ENCODE peak calls at places on chromosomes 12 and 14, in five cellular contexts. F is hepatocyte; K is PC-3; P is K562; J is CD8-positive, alpha-beta T cell. H is an unnamed sample. For H3K27me3, the result is how much of the 10 kb centered on the place peaks cover.

GRCh38 chr12:47773062-47773857 is at the start of gene SLC48A1:
- DNase-seq in J (peak), P (peak), F (peak), K (peak), H (no peak)

GRCh38 chr12:57173089-57173488 is 25.7 kb upstream of the LRP1-AS start:
- DNase-seq in P (peak), J (no peak), K (peak), F (peak), H (no peak)

GRCh38 chr12:49451468-49452259 is 84.4 kb downstream of the SPATS2 start:
- DNase-seq in P (no peak), F (no peak), J (no peak), K (no peak), H (no peak)

GRCh38 chr12:66514581-66514980 is 164.3 kb downstream of the GRIP1 start:
- DNase-seq in P (no peak), K (peak), J (no peak), F (no peak), H (peak)

GRCh38 chr14:75933712-75934296 is 48.0 kb downstream of the TGFB3 start:
- DNase-seq in K (no peak), J (no peak), P (no peak), F (no peak), H (no peak)

GRCh38 chr14:62914873-62915272 is 130.4 kb downstream of the KCNH5 start:
- DNase-seq in K (no peak), P (no peak), F (no peak), J (no peak), H (no peak)

GRCh38 chr14:91108941-91109611 is 4.8 kb upstream of the DGLUCY start:
- DNase-seq in J (peak), P (no peak), F (no peak), K (peak), H (no peak)

GRCh38 chr14:27672047-27672446 is 1074.2 kb upstream of the NOVA1 start:
- DNase-seq in K (peak), J (no peak), P (no peak), F (no peak), H (no peak)

GRCh38 chr12:96489392-96490056 is at the start of gene CFAP54:
- DNase-seq in F (peak), P (peak), K (peak), J (peak), H (peak)

GRCh38 chr12:114904254-114905003 is 220.5 kb upstream of the TBX3 start:
- DNase-seq in F (no peak), K (peak), J (no peak), P (no peak), H (no peak)

GRCh38 chr12:48002179-48002601 is 2.1 kb downstream of the COL2A1 start:
- DNase-seq in F (no peak), P (no peak), J (no peak), K (no peak), H (no peak)

GRCh38 chr14:91377700-91378652 is 39.6 kb downstream of the CCDC88C start:
- DNase-seq in J (peak), F (no peak), K (peak), P (no peak), H (no peak)

GRCh38 chr14:30443368-30444007 is 115.5 kb upstream of the G2E3 start:
- DNase-seq in P (no peak), J (no peak), K (peak), F (peak), H (peak)

GRCh38 chr14:89845346-89845745 is 109.2 kb downstream of the EFCAB11 start:
- DNase-seq in F (peak), P (no peak), J (no peak), K (peak), H (peak)

GRCh38 chr14:95301527-95302187 is 18.1 kb downstream of the CLMN start:
- DNase-seq in K (no peak), P (no peak), F (no peak), J (no peak), H (no peak)

GRCh38 chr14:72801841-72802587 is 91.9 kb downstream of the DPF3 start:
- DNase-seq in K (peak), P (no peak), J (no peak), F (no peak), H (peak)

GRCh38 chr14:58297412-58297761 is 968 bp upstream of the ARID4A start:
- DNase-seq in F (peak), K (no peak), J (peak), P (no peak), H (peak)

GRCh38 chr14:89957791-89958190 is 2.1 kb downstream of the TDP1 start:
- DNase-seq in F (no peak), P (no peak), K (peak), J (no peak), H (no peak)

GRCh38 chr12:28710882-28711281 is 438.2 kb upstream of the FAR2 start:
- DNase-seq in K (peak), J (no peak), P (no peak), F (no peak), H (peak)

GRCh38 chr14:102503576-102504224 is 5.9 kb downstream of the ANKRD9 start:
- DNase-seq in F (peak), J (no peak), P (no peak), K (peak), H (peak)

GRCh38 chr12:47736877-47737676 is 11.8 kb upstream of the ENDOU start:
- DNase-seq in K (no peak), F (peak), P (peak), J (no peak), H (no peak)

GRCh38 chr14:59299731-59300130 is 111.3 kb downstream of the DAAM1 start:
- DNase-seq in P (no peak), J (no peak), F (no peak), K (no peak), H (no peak)

GRCh38 chr14:100900837-100901390 is 2.6 kb downstream of the RTL1 start:
- DNase-seq in F (peak), J (no peak), P (peak), K (peak), H (no peak)

GRCh38 chr14:101071493-101071891 is 168.0 kb upstream of the RTL1 start:
- DNase-seq in J (no peak), K (no peak), P (no peak), F (peak), H (no peak)

GRCh38 chr12:110012137-110012536 is 12.9 kb downstream of the ANKRD13A start:
- DNase-seq in F (peak), J (no peak), K (no peak), P (no peak), H (no peak)

GRCh38 chr12:51926718-51927117 is 19.4 kb downstream of the ACVRL1 start:
- DNase-seq in P (peak), F (peak), J (peak), K (peak), H (peak)

GRCh38 chr14:68320495-68320894 is 472.4 kb downstream of the ZFP36L1 start:
- DNase-seq in K (no peak), J (no peak), P (no peak), F (no peak), H (no peak)
- H3K4me3 ChIP-seq in K (no peak), J (no peak), P (no peak), F (no peak), H (no peak)

GRCh38 chr14:69528143-69528542 is 43.6 kb downstream of the PLEKHD1 start:
- DNase-seq in J (no peak), F (no peak), P (no peak), K (no peak), H (no peak)

GRCh38 chr14:69527635-69528034 is 43.1 kb downstream of the PLEKHD1 start:
- DNase-seq in J (no peak), F (no peak), K (no peak), P (no peak), H (no peak)

GRCh38 chr14:69529563-69529962 is 45.0 kb downstream of the PLEKHD1 start:
- DNase-seq in P (no peak), J (no peak), K (no peak), F (no peak), H (no peak)

GRCh38 chr14:69528930-69529329 is 44.4 kb downstream of the PLEKHD1 start:
- DNase-seq in P (no peak), F (no peak), K (no peak), J (no peak), H (no peak)

DNA sequence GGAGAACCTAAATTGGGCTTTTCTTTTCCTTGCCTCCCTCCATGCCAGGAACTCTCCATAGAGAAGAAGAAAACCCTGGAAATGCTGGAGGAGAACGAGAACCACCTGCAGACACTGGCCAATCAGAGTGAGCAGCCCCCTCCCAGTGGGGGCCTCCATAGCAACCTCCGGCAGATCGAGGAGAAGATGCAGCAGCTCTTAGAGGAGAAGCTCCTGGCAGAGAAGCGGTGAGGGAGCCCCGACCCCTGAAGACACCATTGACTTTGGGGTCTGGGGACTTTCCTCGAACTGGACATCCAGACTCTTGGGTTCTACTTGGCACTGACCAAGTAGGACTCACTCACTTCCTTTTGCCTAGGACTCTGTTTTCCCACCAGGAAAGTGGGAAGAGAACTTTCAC is 41.4 kb downstream of the PLEKHD1 start:
- DNase-seq in J (no peak), K (no peak), P (no peak), F (no peak), H (no peak)
- H3K27me3 ChIP-seq in J (under half), K (half or more), P (under half), F (under half), H (under half)

DNA sequence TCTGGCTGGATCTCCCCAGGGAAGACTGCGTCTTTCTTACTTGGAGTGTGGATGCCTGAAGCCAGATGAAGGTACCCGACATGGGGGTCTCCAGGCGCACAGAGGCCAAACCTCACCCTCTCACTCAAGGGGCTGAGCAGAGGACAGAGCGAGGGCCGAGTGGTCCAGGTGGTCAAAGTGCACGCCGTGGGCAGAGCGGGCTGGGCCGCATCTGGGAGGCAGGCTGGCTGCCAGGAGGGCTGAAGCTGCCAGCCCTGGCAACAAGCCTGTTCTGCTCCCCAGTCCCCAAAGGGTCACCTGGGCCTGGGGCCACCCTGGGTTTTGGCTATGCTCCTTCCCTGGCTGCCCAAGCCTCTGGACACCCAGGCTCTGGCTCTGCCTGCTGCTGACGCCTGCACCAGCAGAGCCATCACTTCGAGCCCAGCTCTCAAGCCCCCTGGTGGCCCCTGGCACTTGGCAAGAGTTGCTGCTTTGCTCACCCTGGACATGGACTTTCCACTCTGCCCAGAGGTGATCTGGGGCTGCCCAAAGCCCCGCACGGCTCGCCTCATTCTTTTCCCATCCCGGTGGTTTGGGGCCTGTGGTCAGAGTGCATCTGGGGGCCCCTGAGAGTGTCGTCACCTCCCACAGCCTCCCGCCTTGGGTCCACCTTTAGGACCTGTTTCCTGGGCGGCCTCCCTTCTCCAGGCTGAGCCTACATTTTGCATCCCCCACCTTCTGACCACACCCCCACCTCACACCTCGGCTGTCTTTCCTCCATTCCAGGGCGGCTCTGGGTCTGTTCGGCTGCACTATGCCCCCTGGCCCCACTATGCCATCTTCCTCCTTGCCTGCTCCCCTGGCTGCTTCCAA is 2.8 kb downstream of the ADSS1 start:
- DNase-seq in P (no peak), J (no peak), F (no peak), K (no peak), H (no peak)
- TF ChIP-seq CTCF in P (peak), J (no peak), F (no peak), K (peak), H (peak)

GRCh38 chr12:121008347-121009098 is 7.8 kb downstream of the C12orf43 start:
- DNase-seq in P (no peak), F (no peak), K (peak), J (no peak), H (peak)

GRCh38 chr12:121010860-121011259 is 5.4 kb downstream of the C12orf43 start:
- DNase-seq in P (no peak), F (no peak), J (no peak), K (no peak), H (no peak)

GRCh38 chr12:121013715-121014114 is 2.6 kb downstream of the C12orf43 start:
- DNase-seq in F (no peak), K (no peak), P (no peak), J (no peak), H (no peak)

GRCh38 chr12:121009744-121010143 is 6.5 kb downstream of the C12orf43 start:
- DNase-seq in F (peak), P (no peak), K (peak), J (no peak), H (peak)

GRCh38 chr12:121011820-121012219 is 4.5 kb downstream of the C12orf43 start:
- DNase-seq in J (no peak), P (no peak), F (no peak), K (no peak), H (no peak)
- H3K4me3 ChIP-seq in J (no peak), P (no peak), F (no peak), K (no peak), H (no peak)

DNA sequence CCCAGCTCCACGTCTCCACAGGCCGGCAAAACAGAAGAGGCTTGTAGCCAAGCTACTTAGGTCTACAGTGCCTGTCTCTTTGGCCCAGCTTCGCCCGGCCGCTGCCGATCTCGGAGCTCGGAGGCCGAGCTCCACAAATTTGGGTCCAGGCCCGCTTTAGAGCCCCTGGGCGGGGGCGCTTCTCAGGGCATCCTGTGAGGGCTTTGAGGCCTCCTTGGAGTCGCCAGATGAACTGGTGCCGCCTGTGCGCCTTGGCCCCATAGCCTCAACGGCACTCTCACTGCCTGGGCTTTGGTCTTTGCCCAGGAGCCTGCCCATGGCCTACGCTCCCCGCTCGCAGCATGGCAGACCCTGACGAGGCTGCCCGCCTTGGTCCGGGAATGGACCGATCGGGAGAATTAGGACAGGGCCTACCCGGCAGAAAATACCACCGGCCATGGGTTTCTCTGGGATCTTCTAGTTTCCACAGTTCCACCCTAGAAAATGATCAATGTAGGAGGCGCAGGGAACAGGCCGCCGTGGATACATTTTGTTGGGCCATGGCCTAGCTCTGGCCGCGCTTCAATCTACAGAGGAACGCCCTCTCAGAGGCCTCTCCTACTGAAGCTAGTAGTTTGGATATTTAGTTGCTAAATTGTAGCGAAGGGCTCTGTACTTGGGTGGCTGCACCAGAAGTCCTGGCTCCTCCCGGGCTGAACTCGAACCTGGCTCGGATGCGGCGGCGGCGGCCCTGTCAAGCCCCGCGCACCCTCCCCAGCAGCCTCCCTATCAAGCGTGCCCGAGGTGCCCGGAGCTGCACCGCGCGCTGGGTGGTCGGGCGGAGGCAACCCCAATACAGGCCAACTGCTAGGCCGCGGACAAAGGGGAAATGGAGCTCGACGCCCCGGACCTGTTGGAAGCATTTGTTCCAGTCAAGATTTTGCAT is 1.1 kb upstream of the NKX2-8 start:
- DNase-seq in J (no peak), K (no peak), P (no peak), F (no peak), H (no peak)
- H3K27me3 ChIP-seq in J (under half), K (under half), P (under half), F (half or more), H (under half)